ENCODE peak calls at places on chromosomes 6 and 20, in eight cellular contexts. C, T, U, I, A, G, X and Z are unnamed samples.

GRCh38 chr6:105616521-105616920 is 213.6 kb upstream of the PREP start:
- DNase-seq in C (no peak), G (no peak), X (no peak), T (no peak), I (peak; percentile 80), U (no peak), A (no peak), Z (no peak)

GRCh38 chr6:75344455-75344854 is 59.9 kb upstream of the TMEM30A start:
- DNase-seq in I (no peak), C (no peak), T (no peak), G (no peak), U (no peak), X (no peak), A (no peak), Z (no peak)

GRCh38 chr20:19937651-19938420 is 79.3 kb upstream of the NAA20 start:
- DNase-seq in X (no peak), G (no peak), U (no peak), I (no peak), T (no peak), A (no peak), C (no peak), Z (no peak)

GRCh38 chr6:145823322-145823944 is 8.8 kb upstream of the FBXO30 start:
- DNase-seq in X (no peak), C (no peak), T (no peak), I (no peak), G (no peak), A (no peak), U (no peak), Z (no peak)

GRCh38 chr6:150314230-150315188 is 54.3 kb upstream of the IYD start:
- DNase-seq in X (no peak), T (no peak), A (no peak), I (no peak), G (no peak), C (no peak), U (no peak), Z (no peak)

GRCh38 chr6:25172819-25173218 is 106.4 kb upstream of the CARMIL1 start:
- DNase-seq in T (no peak), A (no peak), I (peak; percentile 93), X (no peak), C (peak; percentile 64), G (no peak), U (no peak), Z (no peak)

GRCh38 chr20:63690001-63690897 is 6.2 kb upstream of the TNFRSF6B start:
- DNase-seq in G (no peak), A (no peak), T (no peak), I (no peak), U (no peak), X (no peak), C (no peak), Z (no peak)

GRCh38 chr6:11712760-11713159 is 65.8 kb downstream of the ADTRP start:
- DNase-seq in U (no peak), X (no peak), I (peak; percentile 66), C (no peak), A (no peak), G (no peak), T (no peak), Z (no peak)

GRCh38 chr6:111129003-111129402 is 41.7 kb downstream of the SLC16A10 start:
- DNase-seq in I (peak; percentile 6), G (no peak), X (no peak), U (no peak), T (no peak), A (no peak), C (no peak), Z (no peak)

GRCh38 chr6:12890171-12890790 is 173.7 kb downstream of the PHACTR1 start:
- DNase-seq in U (no peak), G (no peak), A (no peak), C (no peak), X (no peak), I (peak; percentile 3), T (no peak), Z (no peak)

GRCh38 chr6:159595173-159595572 is 97.9 kb downstream of the SOD2 start:
- DNase-seq in U (no peak), A (no peak), G (no peak), I (peak; percentile 73), C (no peak), X (no peak), T (no peak), Z (no peak)

GRCh38 chr6:155269765-155270164 is 6.0 kb downstream of the CLDN20 start:
- DNase-seq in T (no peak), C (no peak), I (no peak), X (no peak), G (no peak), A (no peak), U (no peak), Z (no peak)

GRCh38 chr20:36573103-36573797 is at the start of gene TGIF2:
- DNase-seq in G (peak; percentile 89), U (peak; percentile 87), X (no peak), C (peak; percentile 100), I (peak; percentile 46), A (peak; percentile 97), T (peak; percentile 55), Z (peak; percentile 66)

GRCh38 chr6:137188855-137189254 is 15.4 kb upstream of the IL22RA2 start:
- DNase-seq in X (no peak), C (no peak), T (no peak), U (no peak), G (no peak), I (peak; percentile 56), A (no peak), Z (peak; percentile 5)

GRCh38 chr6:31363809-31364208 is 6.8 kb upstream of the HLA-B start:
- DNase-seq in C (no peak), G (no peak), X (no peak), T (no peak), A (no peak), I (no peak), U (no peak), Z (no peak)

GRCh38 chr6:34568341-34568680 is 12.2 kb upstream of the SPDEF start:
- DNase-seq in A (no peak), I (no peak), U (no peak), G (no peak), T (no peak), C (no peak), X (no peak), Z (no peak)

GRCh38 chr6:27679968-27680694 is 207.2 kb upstream of the ZNF184 start:
- DNase-seq in U (no peak), X (no peak), G (no peak), I (no peak), C (no peak), A (no peak), T (no peak), Z (no peak)

GRCh38 chr6:159831373-159831679 is 31.2 kb downstream of the PNLDC1 start:
- DNase-seq in G (no peak), X (no peak), T (no peak), U (no peak), A (no peak), I (no peak), C (no peak), Z (no peak)

GRCh38 chr6:139919107-139920026 is 544.9 kb upstream of the CITED2 start:
- DNase-seq in X (no peak), G (no peak), I (no peak), C (no peak), A (no peak), U (no peak), T (no peak), Z (no peak)

GRCh38 chr6:102571236-102571908 is 1177.9 kb downstream of the GRIK2 start:
- DNase-seq in T (no peak), A (no peak), C (no peak), G (no peak), I (no peak), X (no peak), U (no peak), Z (no peak)

GRCh38 chr20:10674684-10675455 is 1.1 kb upstream of the JAG1 start:
- DNase-seq in U (peak; percentile 12), I (peak; percentile 49), X (peak; percentile 71), A (peak; percentile 92), G (no peak), C (peak; percentile 78), T (peak; percentile 85), Z (no peak)

GRCh38 chr6:75171151-75171550 is 34.7 kb downstream of the COL12A1 start:
- DNase-seq in A (no peak), C (no peak), U (no peak), T (no peak), I (no peak), G (no peak), X (no peak), Z (no peak)

GRCh38 chr20:23143986-23144695 is 58.0 kb upstream of the CD93 start:
- DNase-seq in T (no peak), U (no peak), A (no peak), G (no peak), I (no peak), C (no peak), X (no peak), Z (no peak)

GRCh38 chr6:47096233-47096887 is 54.2 kb upstream of the ADGRF1 start:
- DNase-seq in A (no peak), U (no peak), I (no peak), G (no peak), X (no peak), T (no peak), C (no peak), Z (no peak)

GRCh38 chr20:1368448-1369199 is 24.2 kb downstream of the FKBP1A start:
- DNase-seq in I (peak; percentile 52), T (no peak), C (peak; percentile 37), U (no peak), G (no peak), X (no peak), A (no peak), Z (no peak)